ENCODE peak calls at places on chromosomes 16 and 17, in ten cellular contexts. C is A549, T is adrenal gland, I is esophagus squamous epithelium, V is body of pancreas, X is right lobe of liver, A is prostate gland, Z is ovary, N is IMR-90, G is Peyer's patch. U is an unnamed sample.

GRCh38 chr17:75807861-75808260 is 23.3 kb downstream of the UNK start:
- DNase-seq in V (no peak), I (no peak), Z (no peak), A (no peak), T (no peak), C (no peak), G (no peak), N (no peak), X (no peak), U (peak; percentile 85)

GRCh38 chr17:21194210-21194609 is 19.8 kb downstream of the TMEM11 start:
- DNase-seq in Z (no peak), N (no peak), I (no peak), A (no peak), X (no peak), T (peak; percentile 13), C (no peak), G (no peak), V (no peak), U (no peak)

GRCh38 chr16:85362443-85362842 is 250.2 kb upstream of the CIBAR2 start:
- DNase-seq in G (no peak), X (no peak), V (no peak), C (no peak), N (no peak), T (no peak), I (no peak), Z (no peak), A (no peak), U (no peak)

GRCh38 chr16:86566966-86567700 is 504 bp downstream of the FOXC2 start:
- DNase-seq in T (no peak), G (no peak), V (no peak), I (no peak), C (peak; percentile 48), X (no peak), N (peak; percentile 62), A (no peak), Z (no peak), U (no peak)

GRCh38 chr17:55068862-55069771 is 100.6 kb downstream of the STXBP4 start:
- DNase-seq in T (no peak), X (no peak), C (no peak), A (no peak), G (no peak), I (no peak), Z (no peak), V (no peak), N (no peak), U (no peak)

GRCh38 chr16:88940196-88941050 is 36.6 kb downstream of the CBFA2T3 start:
- DNase-seq in T (no peak), C (peak; percentile 35), X (no peak), N (no peak), V (peak; percentile 83), I (no peak), Z (peak; percentile 11), G (no peak), A (no peak), U (no peak)

GRCh38 chr17:61337247-61337812 is 62.3 kb upstream of the TBX2 start:
- DNase-seq in Z (no peak), A (no peak), G (no peak), T (no peak), I (no peak), C (no peak), V (no peak), X (no peak), N (no peak), U (no peak)

GRCh38 chr16:81597079-81597658 is 152.6 kb downstream of the CMIP start:
- DNase-seq in I (no peak), A (no peak), N (no peak), C (no peak), V (no peak), G (no peak), X (no peak), T (no peak), Z (no peak), U (no peak)

GRCh38 chr17:58252141-58252540 is 13.8 kb downstream of the LPO start:
- DNase-seq in I (no peak), A (no peak), X (no peak), T (no peak), V (no peak), G (no peak), Z (no peak), C (no peak), N (no peak), U (no peak)

GRCh38 chr17:47953945-47954344 is 3.7 kb downstream of the PRR15L start:
- DNase-seq in Z (no peak), X (no peak), A (no peak), N (no peak), G (no peak), I (no peak), C (no peak), T (no peak), V (no peak), U (no peak)

GRCh38 chr17:47950448-47950847 is 7.2 kb downstream of the PRR15L start:
- DNase-seq in I (no peak), G (no peak), N (no peak), T (no peak), C (no peak), Z (no peak), V (peak; percentile 75), X (no peak), A (no peak), U (no peak)

GRCh38 chr17:47949197-47949759 is 7.9 kb downstream of the PNPO start:
- DNase-seq in T (peak; percentile 94), N (peak; percentile 82), A (peak; percentile 89), Z (peak; percentile 98), G (peak; percentile 84), X (peak; percentile 98), V (peak; percentile 97), I (peak; percentile 23), C (peak; percentile 85), U (peak; percentile 97)

GRCh38 chr17:47949951-47950350 is 7.7 kb downstream of the PRR15L start:
- DNase-seq in Z (no peak), C (no peak), T (no peak), V (peak; percentile 92), X (peak; percentile 71), I (no peak), G (peak; percentile 48), N (no peak), A (no peak), U (no peak)

DNA sequence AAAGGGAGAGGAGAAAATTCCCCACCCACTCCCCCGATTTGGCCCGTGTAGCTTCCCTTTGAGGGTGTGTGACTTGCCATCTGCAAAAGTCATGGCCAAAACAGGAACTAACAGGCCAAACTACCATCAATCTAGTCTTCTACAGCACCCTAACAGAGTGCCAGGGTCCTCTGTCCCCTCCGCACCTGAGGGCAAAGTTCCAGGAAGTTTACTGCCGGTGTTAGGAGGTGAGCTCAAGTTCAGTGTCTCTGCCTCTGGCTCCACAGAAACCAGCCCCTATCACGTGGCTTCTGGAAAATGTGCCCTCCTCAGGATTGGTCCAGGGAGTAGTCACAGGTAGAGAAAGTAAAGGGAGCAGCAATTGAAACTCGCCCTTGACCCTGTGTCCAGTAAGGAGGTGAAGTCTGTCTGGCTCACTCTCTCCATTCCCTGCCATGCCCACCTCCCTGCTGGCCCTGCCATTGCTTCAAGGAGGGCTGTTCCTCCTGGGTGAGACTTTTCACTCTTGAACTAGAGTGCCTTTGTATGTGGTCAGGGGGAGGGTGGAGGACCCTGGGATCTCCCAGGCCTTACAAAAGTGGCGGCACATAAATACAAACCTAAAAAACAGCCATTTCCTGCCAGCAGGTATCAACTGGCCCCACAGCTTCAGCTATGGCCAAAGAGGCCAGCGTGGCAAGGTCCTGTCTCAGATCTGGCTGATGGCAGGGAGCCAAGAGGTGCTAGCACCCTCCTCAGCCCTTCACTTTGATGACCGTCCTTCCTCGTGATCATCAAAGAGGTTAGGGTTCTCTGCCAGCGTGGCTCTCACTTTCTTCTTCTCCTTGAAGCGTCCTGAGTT is 5.3 kb downstream of the PRR15L start:
- DNase-seq in A (no peak), C (no peak), T (no peak), I (no peak), N (no peak), G (no peak), X (peak; percentile 80), V (peak; percentile 69), Z (no peak), U (no peak)
- TF ChIP-seq POLR2A in A (no peak), C (no peak), T (no peak), I (no peak), N (no peak), G (peak; percentile 42), X (no peak), V (peak; percentile 43), Z (no peak), U (no peak)

DNA sequence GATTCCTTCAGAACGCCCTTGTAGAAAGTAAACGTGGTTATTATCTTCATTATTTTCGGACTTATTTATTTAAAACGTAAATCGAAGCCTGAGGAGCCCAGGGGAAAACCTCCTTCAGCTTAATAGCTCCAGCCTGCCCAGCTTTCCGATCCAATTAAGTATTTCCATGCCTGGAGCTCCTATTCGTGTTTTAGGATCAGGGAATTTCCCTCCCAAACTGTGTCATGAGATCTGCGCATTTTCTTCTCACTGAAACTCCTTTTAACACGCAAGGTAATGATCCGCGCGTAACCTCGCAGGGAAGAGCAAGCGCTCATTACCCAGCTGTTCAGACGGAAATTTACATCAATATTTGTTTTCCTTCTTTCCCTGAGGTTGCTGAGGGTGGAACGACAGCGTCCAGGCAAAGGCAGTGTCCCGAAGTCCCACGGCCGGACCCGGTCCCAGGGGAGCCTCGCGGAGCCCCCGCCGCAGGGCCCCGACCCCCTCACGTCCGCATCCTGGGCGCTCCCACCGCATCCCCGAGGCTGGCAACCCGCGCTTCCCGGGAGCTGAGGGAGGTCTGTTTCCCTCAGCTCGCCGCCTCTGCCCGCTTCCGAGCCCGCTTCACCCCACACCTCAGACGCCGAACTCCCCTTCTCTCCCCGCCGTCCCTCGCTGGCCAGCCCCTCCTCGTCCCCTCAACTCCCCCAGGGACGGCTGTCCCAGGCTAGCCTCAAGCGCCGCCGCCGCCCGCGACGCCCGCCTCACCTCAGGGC is 452 bp downstream of the ABCA5 start:
- DNase-seq in X (no peak), I (no peak), Z (no peak), N (peak; percentile 26), T (peak; percentile 13), A (peak; percentile 20), V (no peak), G (no peak), C (peak; percentile 6), U (no peak)
- TF ChIP-seq CTCF in X (no peak), I (no peak), Z (no peak), N (no peak), T (no peak), A (no peak), V (no peak), G (no peak), C (no peak), U (no peak)

DNA sequence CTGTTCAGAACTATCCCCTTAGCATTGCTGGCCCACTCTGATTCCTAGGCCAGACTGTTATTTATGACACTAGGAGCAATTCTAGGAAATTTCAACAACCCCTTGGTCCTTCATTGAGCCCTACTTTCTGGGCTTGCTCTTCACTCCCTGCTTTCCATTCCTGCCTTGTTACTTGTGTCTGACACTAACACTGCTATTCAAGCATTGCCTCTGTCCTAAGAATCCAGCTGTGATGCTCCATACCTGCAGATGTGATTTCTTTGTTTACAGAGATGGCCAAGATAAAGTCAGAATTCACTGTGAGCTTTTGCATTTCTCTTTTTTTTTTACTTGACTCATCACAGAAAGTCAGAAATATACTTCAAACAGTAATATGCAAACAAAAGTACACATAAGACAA is 377.2 kb upstream of the GOT2 start:
- DNase-seq in A (no peak), V (no peak), N (no peak), C (no peak), I (no peak), G (no peak), Z (no peak), X (no peak), T (no peak), U (no peak)
- TF ChIP-seq POLR2A in A (no peak), V (no peak), N (no peak), C (no peak), I (no peak), G (no peak), Z (no peak), X (no peak), T (no peak), U (no peak)

GRCh38 chr17:13600475-13601316 is 1.0 kb downstream of the HS3ST3A1 start:
- DNase-seq in N (peak; percentile 25), T (no peak), X (no peak), Z (peak; percentile 31), C (no peak), I (no peak), G (no peak), A (no peak), V (peak; percentile 11), U (no peak)
- TF ChIP-seq CTCF in N (peak; percentile 0), T (no peak), X (no peak), Z (no peak), C (no peak), I (no peak), G (no peak), A (no peak), V (no peak), U (no peak)

U was measured in lower leg skin.